ENCODE peak calls at places on chromosomes 5 and 9, in four cellular contexts. J, H, U and N are unnamed samples.

GRCh38 chr5:34487202-34487879 is 168.8 kb upstream of the RAI14 start:
- DNase-seq in U (peak; percentile 85), H (peak; percentile 94), J (no peak), N (peak; percentile 88)

GRCh38 chr5:78912085-78912771 is 72.9 kb downstream of the ARSB start:
- DNase-seq in U (no peak), H (peak; percentile 35), J (no peak), N (peak; percentile 43)

GRCh38 chr9:108049671-108050494 is 560.3 kb upstream of the KLF4 start:
- DNase-seq in U (no peak), J (no peak), H (no peak), N (no peak)

GRCh38 chr5:37133939-37134338 is 115.2 kb downstream of the CPLANE1 start:
- DNase-seq in H (peak; percentile 68), U (peak; percentile 10), J (no peak), N (peak; percentile 39)

GRCh38 chr9:130715270-130716077 is 21.9 kb downstream of the EXOSC2 start:
- DNase-seq in J (no peak), H (peak; percentile 23), U (peak; percentile 43), N (peak; percentile 27)

GRCh38 chr5:36035696-36036095 is 31.0 kb downstream of the UGT3A2 start:
- DNase-seq in H (no peak), U (no peak), J (no peak), N (no peak)

GRCh38 chr9:34403554-34404380 is 27.1 kb upstream of the MYORG start:
- DNase-seq in U (peak; percentile 24), H (peak; percentile 73), J (peak; percentile 81), N (peak; percentile 58)

GRCh38 chr9:38008168-38009034 is 60.6 kb downstream of the SHB start:
- DNase-seq in H (peak; percentile 82), J (no peak), U (peak; percentile 56), N (peak; percentile 79)

GRCh38 chr9:87167616-87168015 is 220.3 kb upstream of the GAS1 start:
- DNase-seq in J (no peak), U (no peak), H (no peak), N (no peak)

GRCh38 chr5:180832638-180833068 is 28.4 kb downstream of the ZFP62 start:
- DNase-seq in H (no peak), J (no peak), U (no peak), N (no peak)

GRCh38 chr9:87193925-87194380 is 246.6 kb upstream of the GAS1 start:
- DNase-seq in J (peak; percentile 16), H (peak; percentile 68), U (peak; percentile 54), N (peak; percentile 91)

GRCh38 chr5:10307206-10308148 is at the start of gene CMBL:
- DNase-seq in J (no peak), H (peak; percentile 62), U (no peak), N (peak; percentile 50)

GRCh38 chr9:91948061-91948422 is 2.0 kb downstream of the ROR2 start:
- DNase-seq in J (no peak), U (no peak), H (peak; percentile 56), N (peak; percentile 79)

GRCh38 chr9:15480028-15480427 is 30.7 kb downstream of the PSIP1 start:
- DNase-seq in J (no peak), H (no peak), U (no peak), N (no peak)

GRCh38 chr9:88143944-88144343 is 5.7 kb upstream of the SPATA31C2 start:
- DNase-seq in H (no peak), J (no peak), U (no peak), N (peak; percentile 17)

GRCh38 chr5:54215233-54215736 is 95.1 kb downstream of the ARL15 start:
- DNase-seq in H (no peak), U (no peak), J (no peak), N (peak; percentile 54)

GRCh38 chr9:130537346-130538050 is 41.9 kb upstream of the FUBP3 start:
- DNase-seq in U (no peak), J (no peak), H (peak; percentile 19), N (no peak)

GRCh38 chr5:177089146-177089545 is 2.4 kb downstream of the FGFR4 start:
- DNase-seq in H (peak; percentile 57), U (no peak), J (no peak), N (peak; percentile 52)

GRCh38 chr9:133331641-133332380 is 4.2 kb downstream of the SURF6 start:
- DNase-seq in J (no peak), U (no peak), H (no peak), N (no peak)

GRCh38 chr5:9125852-9126251 is 420.0 kb downstream of the SEMA5A start:
- DNase-seq in U (no peak), J (no peak), H (no peak), N (no peak)

GRCh38 chr9:36415822-36416515 is 15.9 kb upstream of the RNF38 start:
- DNase-seq in H (no peak), U (no peak), J (no peak), N (no peak)

GRCh38 chr9:126225611-126226609 is 100.7 kb upstream of the MVB12B start:
- DNase-seq in J (no peak), U (no peak), H (no peak), N (no peak)

GRCh38 chr9:126221480-126221879 is 105.1 kb upstream of the MVB12B start:
- DNase-seq in U (no peak), J (no peak), H (no peak), N (no peak)

GRCh38 chr9:126223798-126224531 is 102.7 kb upstream of the MVB12B start:
- DNase-seq in H (no peak), U (no peak), J (no peak), N (no peak)

GRCh38 chr9:126222363-126222834 is 104.2 kb upstream of the MVB12B start:
- DNase-seq in U (no peak), H (no peak), J (no peak), N (no peak)

GRCh38 chr9:126222835-126223431 is 103.7 kb upstream of the MVB12B start:
- DNase-seq in H (no peak), U (no peak), J (no peak), N (no peak)
- H3K4me3 ChIP-seq in H (no peak overlapping the region), U (no peak overlapping the region), J (no peak overlapping the region), N (no peak overlapping the region)

GRCh38 chr5:174571662-174572397 is 152.6 kb upstream of the MSX2 start:
- DNase-seq in J (peak; percentile 63), H (peak; percentile 94), U (peak; percentile 96), N (peak; percentile 96)
- TF ChIP-seq CTCF in J (no peak), H (peak; percentile 49), U (peak; percentile 72), N (peak; percentile 68)

GRCh38 chr5:101678494-101679193 is 617.4 kb downstream of the SLCO4C1 start:
- DNase-seq in H (peak; percentile 63), J (peak; percentile 83), U (peak; percentile 26), N (peak; percentile 35)
- H3K4me3 ChIP-seq in H (no peak overlapping the region), J (no peak overlapping the region), U (no peak overlapping the region), N (no peak overlapping the region)

GRCh38 chr5:130198927-130199326 is 294.7 kb downstream of the CHSY3 start:
- DNase-seq in H (peak; percentile 63), U (peak; percentile 1), J (no peak), N (peak; percentile 45)
- TF ChIP-seq CTCF in H (peak; percentile 50), U (peak; percentile 47), J (no peak), N (peak; percentile 56)

GRCh38 chr5:7850533-7851239 is at the start of gene CFAP90:
- DNase-seq in H (peak; percentile 54), J (no peak), U (no peak), N (peak; percentile 39)
- H3K4me3 ChIP-seq in H (peak within 1 kb of the TSS; percentile 51), J (peak within 1 kb of the TSS; percentile 61), U (peak within 1 kb of the TSS; percentile 59), N (peak within 1 kb of the TSS; percentile 49)

GRCh38 chr5:151680944-151681427 is 5.7 kb downstream of the SPARC start:
- DNase-seq in J (no peak), U (no peak), H (no peak), N (peak; percentile 61)

GRCh38 chr5:151683936-151684586 is 2.7 kb downstream of the SPARC start:
- DNase-seq in U (no peak), J (no peak), H (peak; percentile 69), N (peak; percentile 60)

GRCh38 chr5:151683444-151683843 is 3.3 kb downstream of the SPARC start:
- DNase-seq in H (no peak), J (no peak), U (no peak), N (no peak)

GRCh38 chr5:151682751-151683331 is 3.9 kb downstream of the SPARC start:
- DNase-seq in J (no peak), U (no peak), H (no peak), N (peak; percentile 68)

GRCh38 chr5:151682240-151682639 is 4.5 kb downstream of the SPARC start:
- DNase-seq in H (no peak), J (no peak), U (no peak), N (peak; percentile 62)
- TF ChIP-seq CTCF in H (peak; percentile 21), J (no peak), U (peak; percentile 11), N (peak; percentile 25)

DNA sequence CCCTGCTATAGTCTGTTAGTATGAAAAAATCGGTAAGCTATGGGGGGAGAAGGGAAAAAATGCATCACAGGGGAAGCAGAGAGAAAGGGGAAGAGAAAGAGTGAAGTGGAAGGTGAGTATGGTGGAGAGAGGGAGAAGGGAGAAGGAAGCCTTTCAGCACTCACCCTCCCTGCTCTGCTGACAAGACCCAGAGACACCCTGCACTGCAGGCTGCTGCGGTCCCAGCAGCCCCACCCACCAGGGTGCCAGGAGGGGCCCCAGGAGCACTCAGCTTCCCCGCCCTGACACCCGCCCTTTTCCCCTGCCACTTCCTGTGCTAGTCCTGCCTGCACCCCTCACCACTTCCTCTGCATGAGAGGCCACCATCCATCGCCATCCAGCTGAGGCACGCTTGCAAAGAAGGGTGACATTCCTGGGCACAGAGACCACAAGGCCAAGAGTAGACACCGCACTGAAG is 12.7 kb downstream of the STK10 start:
- DNase-seq in H (no peak), J (no peak), U (no peak), N (no peak)
- H3K4me3 ChIP-seq in H (no peak overlapping the region), J (peak overlapping the region; percentile 33), U (no peak overlapping the region), N (no peak overlapping the region)

GRCh38 chr5:132083065-132083678 is 9.6 kb downstream of the CSF2 start:
- DNase-seq in U (no peak), J (no peak), H (no peak), N (no peak)

GRCh38 chr5:132079619-132080018 is 6.0 kb downstream of the CSF2 start:
- DNase-seq in J (no peak), H (no peak), U (no peak), N (no peak)

GRCh38 chr5:132082329-132083023 is 8.9 kb downstream of the CSF2 start:
- DNase-seq in H (no peak), J (no peak), U (no peak), N (no peak)

GRCh38 chr5:132080595-132080994 is 7.0 kb downstream of the CSF2 start:
- DNase-seq in U (no peak), J (no peak), H (no peak), N (no peak)

DNA sequence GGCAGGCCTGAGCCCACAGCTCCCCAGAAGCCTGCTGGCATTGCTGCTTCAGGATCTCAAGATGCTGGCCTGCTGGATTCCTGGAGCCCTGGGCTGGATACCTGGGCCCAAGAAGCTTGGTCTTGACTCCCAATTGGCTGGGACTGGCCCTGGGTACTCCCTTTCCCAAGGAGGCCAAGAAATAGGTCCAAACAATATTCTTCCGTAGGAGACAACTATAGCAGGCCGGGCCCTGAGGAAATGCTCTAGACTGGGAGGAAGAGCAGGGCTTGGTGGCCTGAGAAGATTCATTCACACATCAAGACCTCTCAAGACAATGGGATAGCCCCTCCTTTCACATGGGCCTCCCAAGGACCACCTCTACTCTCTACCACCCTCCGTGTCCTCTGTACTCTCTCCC is 7.9 kb downstream of the CSF2 start:
- DNase-seq in U (no peak), J (no peak), H (no peak), N (no peak)
- TF ChIP-seq CTCF in U (no peak), J (no peak), H (no peak), N (no peak)